ENCODE peak calls at places on chromosome 2, in nine cellular contexts. P, K, E, B, Y, V, F, C and Q are unnamed samples.

GRCh38 chr2:113039675-113040074 is 13.0 kb downstream of the IL36B start:
- DNase-seq in B (no peak), K (no peak), E (no peak), C (no peak), V (no peak), P (no peak), Y (no peak), F (no peak), Q (no peak)

GRCh38 chr2:157194097-157194688 is 63.3 kb upstream of the GALNT5 start:
- DNase-seq in K (peak; percentile 61), P (peak; percentile 74), B (peak; percentile 63), Y (peak; percentile 37), C (no peak), E (peak; percentile 60), V (peak; percentile 75), F (peak; percentile 12), Q (peak; percentile 64)

GRCh38 chr2:43105586-43106562 is 120.5 kb downstream of the ZFP36L2 start:
- DNase-seq in C (peak; percentile 85), F (peak; percentile 68), Y (no peak), P (peak; percentile 68), V (peak; percentile 59), K (peak; percentile 65), B (peak; percentile 45), E (no peak), Q (no peak)

GRCh38 chr2:70496819-70497218 is 56.8 kb downstream of the TGFA start:
- DNase-seq in B (no peak), E (no peak), Y (no peak), V (no peak), P (peak; percentile 43), K (peak; percentile 65), C (no peak), F (no peak), Q (no peak)

GRCh38 chr2:109304731-109305470 is 175.9 kb downstream of the SH3RF3 start:
- DNase-seq in Y (no peak), B (no peak), V (no peak), F (no peak), C (no peak), P (no peak), K (peak; percentile 67), E (no peak), Q (no peak)

GRCh38 chr2:200863655-200864205 is 728 bp downstream of the CLK1 start:
- DNase-seq in C (no peak), E (peak; percentile 25), B (peak; percentile 39), K (no peak), P (no peak), F (no peak), V (peak; percentile 30), Y (no peak), Q (no peak)

GRCh38 chr2:228600265-228600664 is 418.8 kb upstream of the SPHKAP start:
- DNase-seq in C (no peak), P (peak; percentile 87), B (no peak), F (no peak), V (peak; percentile 96), E (no peak), K (peak; percentile 63), Y (peak; percentile 78), Q (peak; percentile 3)

GRCh38 chr2:196403471-196403870 is 232.1 kb upstream of the STK17B start:
- DNase-seq in B (no peak), F (no peak), V (peak; percentile 40), Y (peak; percentile 24), C (no peak), K (peak; percentile 52), E (no peak), P (peak; percentile 36), Q (peak; percentile 40)

GRCh38 chr2:151665959-151666358 is 68.3 kb downstream of the NEB start:
- DNase-seq in K (no peak), E (no peak), V (no peak), B (no peak), C (no peak), F (no peak), Y (no peak), P (no peak), Q (no peak)

GRCh38 chr2:43174368-43175186 is 51.8 kb downstream of the ZFP36L2 start:
- DNase-seq in Y (no peak), V (no peak), F (no peak), C (peak; percentile 93), K (no peak), E (no peak), P (no peak), B (no peak), Q (no peak)

GRCh38 chr2:59301466-59302402 is 1060.6 kb upstream of the FANCL start:
- DNase-seq in Y (peak; percentile 45), V (peak; percentile 75), P (peak; percentile 80), C (no peak), E (peak; percentile 75), F (peak; percentile 27), K (peak; percentile 80), B (peak; percentile 70), Q (peak; percentile 72)

GRCh38 chr2:239040152-239040761 is 192.4 kb downstream of the TWIST2 start:
- DNase-seq in Y (no peak), E (no peak), C (no peak), V (no peak), F (no peak), K (no peak), P (no peak), B (no peak), Q (no peak)

DNA sequence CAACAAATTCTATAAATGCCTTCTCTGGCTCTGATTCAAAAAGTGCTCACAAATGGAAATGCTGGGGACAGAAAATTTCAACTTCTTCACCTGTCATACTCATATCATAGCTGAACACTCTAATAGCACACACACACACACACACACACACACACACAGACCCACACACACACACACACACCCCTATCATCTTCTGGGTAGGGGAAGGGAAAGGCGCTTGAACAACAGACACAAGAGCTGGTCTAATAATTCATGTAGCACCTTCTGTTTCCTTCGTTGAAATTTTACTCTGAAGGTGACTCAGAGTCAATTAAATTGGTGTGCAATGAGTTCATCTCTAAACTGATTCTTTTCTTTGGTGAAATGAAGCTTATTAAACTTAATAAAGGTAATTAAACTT is 32.9 kb downstream of the CD28 start:
- DNase-seq in V (no peak), K (no peak), C (no peak), Y (no peak), B (no peak), P (no peak), F (no peak), E (no peak), Q (no peak)
- H3K4me3 ChIP-seq in V (no peak overlapping the region), K (no peak overlapping the region), C (no peak overlapping the region), Y (no peak overlapping the region), B (no peak overlapping the region), P (no peak overlapping the region), F (no peak overlapping the region), E (no peak overlapping the region), Q (no peak overlapping the region)

GRCh38 chr2:214591359-214591758 is 180.5 kb downstream of the VWC2L start:
- DNase-seq in E (no peak), F (no peak), Y (no peak), C (no peak), V (no peak), P (no peak), B (peak; percentile 6), K (peak; percentile 12), Q (no peak)

DNA sequence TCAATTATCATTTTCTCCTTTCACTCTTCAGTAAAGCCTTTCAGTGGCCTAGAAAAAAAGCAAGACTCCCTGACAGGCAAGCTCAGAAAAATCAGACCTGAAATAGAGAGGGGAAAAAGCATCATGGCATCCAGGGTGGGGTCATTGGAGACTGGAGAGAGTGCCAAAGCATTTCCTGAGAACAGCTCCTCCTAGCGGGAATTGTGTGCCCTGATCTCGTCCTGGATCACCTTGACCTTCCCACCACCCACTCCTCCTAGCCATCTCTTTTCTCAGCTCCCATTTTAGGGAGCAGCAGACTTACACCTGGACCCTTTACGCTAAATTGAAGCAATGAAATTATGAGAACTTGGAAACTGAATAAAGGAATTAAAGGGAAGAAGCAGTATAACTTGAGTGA is 176.6 kb downstream of the VWC2L start:
- DNase-seq in K (no peak), P (no peak), V (peak; percentile 2), E (peak; percentile 45), C (no peak), B (peak; percentile 25), F (no peak), Y (no peak), Q (no peak)
- TF ChIP-seq CTCF in K (peak; percentile 31), P (no peak), V (peak; percentile 29), E (peak; percentile 64), C (no peak), B (peak; percentile 14), F (peak; percentile 46), Y (peak; percentile 14), Q (peak; percentile 8)

DNA sequence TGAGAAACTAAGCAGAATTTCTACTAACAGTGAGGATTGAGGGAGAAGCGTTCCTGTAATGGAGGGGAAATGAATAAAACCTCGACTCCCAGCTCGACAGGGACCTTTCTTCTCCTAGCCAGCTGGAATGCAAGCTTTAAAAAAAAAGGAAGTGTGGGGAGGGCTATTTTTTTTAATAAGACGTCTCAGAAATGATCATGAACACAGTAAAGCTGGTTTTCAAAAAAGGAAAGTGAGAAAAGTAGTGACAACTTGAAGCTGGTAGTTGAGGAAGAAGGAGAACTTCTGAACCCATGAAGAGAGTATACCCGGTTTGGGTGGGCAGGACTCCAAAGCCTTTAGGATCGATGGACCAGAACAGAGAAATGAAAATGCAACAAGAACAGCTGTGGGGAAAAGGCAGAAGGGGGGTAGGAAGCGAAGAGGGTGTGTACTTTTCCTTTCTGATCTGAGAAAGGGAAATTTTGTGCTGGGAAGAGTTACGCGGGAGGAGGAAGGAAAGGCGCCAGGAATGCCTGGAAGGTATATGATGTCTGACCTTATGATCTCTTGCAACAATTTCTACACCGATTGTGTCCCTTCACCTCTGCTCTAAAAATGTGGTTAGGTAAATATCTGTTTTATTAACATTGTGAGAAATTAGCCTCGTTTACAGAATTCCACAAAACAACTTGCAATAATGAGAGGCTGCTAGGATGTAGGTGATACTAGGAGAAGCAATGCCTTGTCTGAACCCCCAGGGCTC is 22.6 kb upstream of the CYP1B1 start:
- DNase-seq in V (peak; percentile 30), F (no peak), K (no peak), C (no peak), B (no peak), Y (no peak), P (peak; percentile 37), E (no peak), Q (no peak)
- H3K4me3 ChIP-seq in V (no peak overlapping the region), F (no peak overlapping the region), K (no peak overlapping the region), C (no peak overlapping the region), B (peak overlapping the region; percentile 14), Y (no peak overlapping the region), P (no peak overlapping the region), E (peak overlapping the region; percentile 15), Q (no peak overlapping the region)

GRCh38 chr2:133424876-133425275 is 143.4 kb downstream of the NCKAP5 start:
- DNase-seq in F (no peak), E (no peak), V (no peak), Y (no peak), K (peak; percentile 26), B (peak; percentile 15), P (peak; percentile 9), C (no peak), Q (peak; percentile 55)

GRCh38 chr2:133418671-133419070 is 149.6 kb downstream of the NCKAP5 start:
- DNase-seq in B (no peak), C (no peak), P (no peak), V (no peak), Y (no peak), K (no peak), E (no peak), F (no peak), Q (no peak)

GRCh38 chr2:133422946-133423345 is 145.3 kb downstream of the NCKAP5 start:
- DNase-seq in B (peak; percentile 23), K (peak; percentile 42), C (no peak), Y (peak; percentile 73), E (no peak), F (no peak), P (peak; percentile 59), V (no peak), Q (peak; percentile 63)

GRCh38 chr2:133420748-133421147 is 147.5 kb downstream of the NCKAP5 start:
- DNase-seq in P (no peak), Y (no peak), K (no peak), E (no peak), B (no peak), F (no peak), V (no peak), C (no peak), Q (no peak)

GRCh38 chr2:133421516-133422324 is 146.5 kb downstream of the NCKAP5 start:
- DNase-seq in V (no peak), F (peak; percentile 8), P (peak; percentile 29), C (no peak), B (peak; percentile 59), K (peak; percentile 18), Y (no peak), E (peak; percentile 51), Q (peak; percentile 59)
- TF ChIP-seq CTCF in V (no peak), F (peak; percentile 15), P (no peak), C (no peak), B (peak; percentile 31), K (no peak), Y (no peak), E (no peak), Q (peak; percentile 14)